ENCODE peak calls at places on chromosomes 11 and 22, in six cellular contexts. G is left ventricle myocardium inferior, W is GM23338, O is CD14-positive monocyte, X is chondrocyte, F is right atrium auricular region. I is an unnamed sample.

GRCh38 chr11:94028436-94028835 is 7.3 kb downstream of the HEPHL1 start:
- DNase-seq in G (no peak), W (no peak), O (no peak), X (no peak), F (no peak), I (no peak)

GRCh38 chr11:46951864-46952263 is 15.3 kb downstream of the CSTPP1 start:
- DNase-seq in O (no peak), F (no peak), W (no peak), X (no peak), G (no peak), I (no peak)

GRCh38 chr11:64653388-64653973 is 62.5 kb downstream of the SLC22A12 start:
- DNase-seq in O (no peak), F (no peak), X (no peak), G (no peak), W (peak), I (no peak)

GRCh38 chr11:94521684-94522083 is 9.4 kb downstream of the C11orf97 start:
- DNase-seq in W (peak), O (no peak), G (no peak), F (no peak), X (no peak), I (no peak)

GRCh38 chr22:23696326-23696851 is 5.6 kb downstream of the RGL4 start:
- DNase-seq in O (peak), X (peak), W (no peak), G (no peak), F (no peak), I (peak)

GRCh38 chr22:21646608-21647590 is 4.8 kb downstream of the SDF2L1 start:
- DNase-seq in G (peak), O (no peak), F (peak), X (no peak), W (peak), I (peak)

GRCh38 chr11:112523477-112523876 is 262.8 kb upstream of the PLET1 start:
- DNase-seq in F (peak), X (no peak), O (no peak), G (peak), W (peak), I (no peak)

GRCh38 chr11:57703341-57703740 is 8.7 kb downstream of the MED19 start:
- DNase-seq in F (no peak), W (no peak), X (no peak), O (no peak), G (no peak), I (no peak)

GRCh38 chr11:61956191-61957027 is 6.3 kb downstream of the BEST1 start:
- DNase-seq in F (peak), G (no peak), X (peak), W (no peak), O (no peak), I (no peak)

GRCh38 chr11:17814546-17814945 is 80.0 kb downstream of the KCNC1 start:
- DNase-seq in W (no peak), G (no peak), X (no peak), F (no peak), O (no peak), I (no peak)

GRCh38 chr11:56782167-56782847 is 33.8 kb upstream of the OR9G4 start:
- DNase-seq in W (no peak), F (no peak), O (no peak), G (no peak), X (no peak), I (no peak)

GRCh38 chr11:112157274-112157766 is 6.6 kb downstream of the IL18 start:
- DNase-seq in X (no peak), O (peak), F (no peak), G (no peak), W (no peak), I (no peak)

GRCh38 chr11:45163956-45164575 is 17.6 kb downstream of the PRDM11 start:
- DNase-seq in W (no peak), X (peak), F (no peak), G (no peak), O (no peak), I (no peak)

GRCh38 chr11:61041755-61042518 is 60.4 kb upstream of the CD5 start:
- DNase-seq in F (no peak), G (peak), O (no peak), W (peak), X (no peak), I (no peak)

GRCh38 chr11:112771847-112772246 is 189.4 kb upstream of the NCAM1 start:
- DNase-seq in W (no peak), F (no peak), G (no peak), O (no peak), X (no peak), I (no peak)

GRCh38 chr11:133531971-133532651 is at the start of gene OPCML:
- DNase-seq in O (no peak), G (no peak), X (no peak), W (peak), F (no peak), I (no peak)

GRCh38 chr11:65640483-65641207 is 2.7 kb downstream of the SIPA1 start:
- DNase-seq in X (no peak), G (peak), O (peak), F (no peak), W (no peak), I (peak)

GRCh38 chr22:38867496-38868285 is 4.3 kb downstream of the CBX6 start:
- DNase-seq in G (no peak), W (no peak), F (no peak), O (no peak), X (peak), I (no peak)

GRCh38 chr11:99968336-99968735 is 718.8 kb upstream of the ARHGAP42 start:
- DNase-seq in X (no peak), F (no peak), G (no peak), W (no peak), O (no peak), I (no peak)

GRCh38 chr11:75420224-75421034 is 12.6 kb downstream of the KLHL35 start:
- DNase-seq in W (no peak), G (no peak), F (no peak), O (no peak), X (no peak), I (no peak)

GRCh38 chr11:61967924-61968757 is 707 bp upstream of the FTH1 start:
- DNase-seq in G (peak), F (peak), O (no peak), W (peak), X (no peak), I (peak)

GRCh38 chr11:120079750-120080610 is 57.9 kb downstream of the TRIM29 start:
- DNase-seq in X (no peak), G (peak), W (peak), F (no peak), O (no peak), I (peak)

GRCh38 chr11:65786008-65786785 is 666 bp upstream of the OVOL1 start:
- DNase-seq in F (no peak), X (peak), G (no peak), W (peak), O (no peak), I (no peak)

GRCh38 chr11:75214411-75214821 is 26.2 kb upstream of the TPBGL start:
- DNase-seq in G (peak), F (no peak), W (peak), X (no peak), O (peak), I (peak)

GRCh38 chr11:10592331-10592730 is 23.9 kb upstream of the LYVE1 start:
- DNase-seq in G (no peak), O (no peak), F (no peak), W (no peak), X (no peak), I (no peak)

GRCh38 chr11:14973621-14974020 is 1.5 kb upstream of the CALCA start:
- DNase-seq in O (no peak), W (peak), X (peak), F (no peak), G (no peak), I (no peak)

GRCh38 chr22:39748877-39749276 is 144.7 kb downstream of the ENTHD1 start:
- DNase-seq in F (no peak), O (no peak), W (no peak), G (no peak), X (no peak), I (no peak)

GRCh38 chr22:33013051-33013450 is 45.1 kb downstream of the SYN3 start:
- DNase-seq in G (no peak), W (no peak), X (no peak), O (no peak), F (no peak), I (no peak)

GRCh38 chr11:104000798-104001197 is 35.6 kb upstream of the DDI1 start:
- DNase-seq in X (no peak), F (no peak), G (no peak), O (no peak), W (no peak), I (no peak)

GRCh38 chr11:9047986-9048522 is 43.3 kb downstream of the SCUBE2 start:
- DNase-seq in O (no peak), G (no peak), W (peak), F (no peak), X (no peak), I (no peak)
- TF ChIP-seq CTCF in O (no peak), G (no peak), W (no peak), F (no peak), X (no peak), I (no peak)

GRCh38 chr22:19556963-19557545 is 32.8 kb upstream of the CLDN5 start:
- DNase-seq in W (no peak), X (no peak), O (no peak), F (no peak), G (no peak), I (no peak)

GRCh38 chr22:19559956-19560355 is 35.7 kb upstream of the CLDN5 start:
- DNase-seq in O (no peak), F (no peak), X (no peak), W (no peak), G (no peak), I (no peak)

GRCh38 chr22:19555651-19556050 is 31.4 kb upstream of the CLDN5 start:
- DNase-seq in G (no peak), X (no peak), F (no peak), O (no peak), W (no peak), I (no peak)

GRCh38 chr22:19554834-19555404 is 30.7 kb upstream of the CLDN5 start:
- DNase-seq in X (no peak), W (peak), F (no peak), O (no peak), G (no peak), I (no peak)

DNA sequence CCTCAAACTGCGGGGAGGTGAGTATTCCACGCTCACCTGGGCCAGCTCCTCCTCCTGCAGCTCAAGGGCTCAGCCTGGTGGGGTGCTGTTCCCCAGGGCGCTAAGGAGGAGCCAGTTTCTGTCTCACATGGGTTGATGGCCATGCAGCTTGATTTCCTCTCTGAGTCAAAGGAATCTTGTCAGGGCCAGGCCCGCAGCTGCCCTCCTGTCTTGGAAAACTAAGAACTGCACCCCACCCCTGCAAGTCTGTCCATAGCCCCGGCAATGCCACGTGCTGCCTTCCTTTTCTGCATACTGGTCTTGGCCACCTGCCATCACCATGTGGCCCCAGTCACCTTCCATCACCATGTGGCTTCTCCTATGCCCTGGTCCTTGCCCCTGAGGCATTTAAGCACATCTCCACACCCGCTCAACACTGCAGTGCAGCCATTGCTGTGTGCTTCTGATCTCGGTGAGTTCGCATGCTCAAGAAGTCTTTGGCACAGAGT is 35.2 kb upstream of the CLDN5 start:
- DNase-seq in W (peak), O (no peak), X (no peak), G (no peak), F (no peak), I (no peak)
- TF ChIP-seq CTCF in W (peak), O (no peak), X (no peak), G (no peak), F (no peak), I (no peak)

DNA sequence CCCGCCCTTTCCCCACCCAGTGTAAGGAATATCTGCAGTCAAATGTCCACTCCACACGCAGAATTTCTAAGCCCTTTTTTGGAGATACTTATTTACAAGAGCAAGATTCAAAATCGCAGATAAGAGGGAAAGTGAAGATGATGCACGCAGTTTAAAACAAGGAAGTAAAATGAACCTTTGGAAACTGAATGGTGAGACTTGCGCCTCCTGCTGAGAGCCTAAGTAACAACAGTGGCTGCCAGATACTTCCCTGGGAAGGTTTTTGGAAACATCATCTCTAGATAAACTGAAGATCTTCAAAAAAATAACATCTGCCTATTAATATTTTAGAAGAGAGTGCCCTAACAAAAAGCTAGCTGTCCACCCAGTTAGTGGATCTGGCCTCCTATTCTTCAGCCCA is 963.1 kb upstream of the FAT3 start:
- DNase-seq in X (no peak), G (no peak), O (no peak), W (peak), F (no peak), I (no peak)
- TF ChIP-seq CTCF in X (peak), G (no peak), O (no peak), W (peak), F (no peak), I (no peak)

GRCh38 chr11:68043029-68043348 is 4.2 kb downstream of the TCIRG1 start:
- DNase-seq in F (no peak), O (no peak), G (no peak), W (no peak), X (peak), I (no peak)
- TF ChIP-seq CTCF in F (no peak), O (no peak), G (no peak), W (no peak), X (no peak), I (no peak)

DNA sequence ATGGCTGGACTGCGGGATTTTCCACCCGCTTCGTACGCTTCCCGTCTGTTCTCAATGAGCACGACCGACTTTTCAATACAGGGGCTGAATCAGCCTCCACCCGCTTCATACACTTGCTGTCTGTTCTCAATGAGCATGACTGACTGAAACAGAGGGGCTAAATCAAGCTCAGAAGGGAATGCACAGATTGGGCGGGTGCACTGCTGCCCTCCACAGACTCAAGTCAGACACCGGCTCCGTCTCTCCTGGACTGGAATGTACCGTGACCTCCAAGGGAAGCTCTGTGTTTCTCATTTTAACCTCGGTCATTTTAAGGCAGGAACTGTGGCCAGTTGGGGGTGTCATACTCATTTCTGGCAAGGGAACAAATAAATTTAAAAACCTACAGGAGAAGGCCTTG is 48.4 kb downstream of the BRD1 start:
- DNase-seq in X (peak), W (no peak), O (no peak), G (peak), F (no peak), I (no peak)
- TF ChIP-seq CTCF in X (no peak), W (no peak), O (no peak), G (no peak), F (no peak), I (no peak)

GRCh38 chr22:36563001-36563400 is 34.0 kb upstream of the EIF3D start:
- DNase-seq in X (no peak), O (no peak), G (no peak), W (no peak), F (no peak), I (no peak)
- TF ChIP-seq CTCF in X (peak), O (no peak), G (no peak), W (peak), F (no peak), I (no peak)

DNA sequence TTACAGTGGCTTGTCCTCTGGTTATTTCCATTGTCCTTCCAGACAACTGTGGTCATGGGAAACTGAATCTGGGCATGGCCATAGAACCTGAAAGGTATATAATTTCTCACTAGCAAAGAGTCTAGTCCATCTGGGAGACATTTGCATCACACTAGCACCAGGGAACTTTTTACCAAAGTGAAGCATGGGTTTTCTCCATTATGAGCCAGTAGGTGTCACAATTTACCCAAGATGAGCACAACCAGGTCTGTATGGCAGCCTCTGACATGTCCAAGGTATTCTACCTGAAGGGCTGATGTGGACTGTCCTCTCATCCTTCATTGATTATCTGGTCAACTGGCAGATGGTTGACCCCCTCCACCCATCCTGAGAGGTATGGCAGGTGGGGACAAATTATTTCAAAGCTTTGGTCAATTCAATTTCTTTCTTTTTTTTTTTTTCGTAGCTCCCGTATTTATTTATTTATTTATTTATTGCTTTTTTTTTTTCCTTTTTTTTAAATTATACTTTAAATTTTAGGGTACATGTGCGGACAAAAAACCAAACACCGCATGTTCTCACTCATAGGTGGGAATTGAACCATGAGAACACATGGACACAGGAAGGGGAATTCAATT is 425.9 kb downstream of the TMEM135 start:
- DNase-seq in G (no peak), F (no peak), W (peak), O (no peak), X (no peak), I (no peak)
- TF ChIP-seq CTCF in G (no peak), F (no peak), W (peak), O (no peak), X (peak), I (no peak)

GRCh38 chr11:73477518-73477917 is 101.3 kb downstream of the RELT start:
- DNase-seq in O (no peak), W (no peak), G (no peak), F (no peak), X (no peak), I (no peak)

GRCh38 chr11:73475549-73475948 is 99.3 kb downstream of the RELT start:
- DNase-seq in X (no peak), O (no peak), G (no peak), F (no peak), W (peak), I (no peak)

GRCh38 chr11:73480677-73481076 is 104.5 kb downstream of the RELT start:
- DNase-seq in G (no peak), W (no peak), O (no peak), F (no peak), X (no peak), I (no peak)

GRCh38 chr11:73481626-73482025 is 105.4 kb downstream of the RELT start:
- DNase-seq in F (no peak), G (no peak), X (no peak), W (no peak), O (no peak), I (no peak)

DNA sequence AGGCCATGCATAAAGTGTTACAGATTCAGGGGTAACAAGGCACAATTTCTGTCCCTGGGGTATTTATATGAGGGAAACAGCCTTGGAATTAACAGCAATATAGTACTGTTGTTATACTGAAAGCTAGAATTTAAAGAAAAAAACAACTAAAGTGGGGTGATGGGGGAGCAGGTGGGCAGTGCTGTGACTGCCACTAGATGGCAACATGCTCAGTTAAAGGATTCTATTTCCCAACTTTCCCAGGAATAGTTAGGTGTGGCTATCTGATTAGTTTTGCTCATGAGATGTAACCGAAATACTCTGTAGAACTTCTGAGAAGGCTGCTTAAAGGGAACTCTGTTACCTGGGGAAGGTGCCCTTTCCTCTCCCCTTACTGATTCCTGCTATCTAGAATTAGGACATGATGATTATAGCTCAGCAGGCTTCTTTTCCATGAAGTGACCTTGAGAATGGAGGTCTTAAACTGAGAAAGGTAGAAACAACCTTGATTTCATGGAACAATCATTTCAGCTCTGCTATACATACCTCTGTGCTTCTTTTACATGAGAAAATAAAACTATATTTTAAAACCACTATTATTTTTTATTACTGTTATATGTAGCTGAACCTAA is 102.6 kb downstream of the RELT start:
- DNase-seq in G (no peak), W (peak), O (no peak), X (no peak), F (no peak), I (no peak)
- TF ChIP-seq CTCF in G (peak), W (peak), O (peak), X (peak), F (peak), I (no peak)

GRCh38 chr11:2208691-2209369 is 37.2 kb upstream of the TH start:
- DNase-seq in X (peak), F (peak), G (peak), W (peak), O (peak), I (peak)
- TF ChIP-seq CTCF in X (peak), F (no peak), G (no peak), W (peak), O (no peak), I (no peak)